ENCODE peak calls at places on chromosome 20, in six cellular contexts. S is GM12865; L is GM23338; K is fibroblast of lung; T is HCT116; Q is CD4-positive, alpha-beta memory T cell. H is an unnamed sample.

GRCh38 chr20:51595744-51596143 is 53.2 kb upstream of the NFATC2 start:
- DNase-seq in K (no peak), S (no peak), T (no peak), Q (no peak), L (no peak), H (no peak)

GRCh38 chr20:43583982-43584432 is 6.7 kb upstream of the IFT52 start:
- DNase-seq in K (peak), L (no peak), S (peak), T (no peak), Q (no peak), H (peak)

GRCh38 chr20:6397115-6397514 is 274.3 kb upstream of the FERMT1 start:
- DNase-seq in Q (no peak), T (no peak), S (no peak), L (peak), K (no peak), H (no peak)

GRCh38 chr20:48467622-48468021 is 360.2 kb downstream of the PREX1 start:
- DNase-seq in K (no peak), Q (no peak), S (peak), L (peak), T (peak), H (no peak)

GRCh38 chr20:45836841-45837240 is 3.2 kb downstream of the SNX21 start:
- DNase-seq in K (peak), S (no peak), T (no peak), L (no peak), Q (no peak), H (no peak)

GRCh38 chr20:31630187-31630790 is 7.4 kb upstream of the COX4I2 start:
- DNase-seq in L (no peak), Q (no peak), K (no peak), S (peak), T (no peak), H (no peak)

GRCh38 chr20:63167026-63167917 is 48.7 kb downstream of the YTHDF1 start:
- DNase-seq in S (no peak), L (peak), T (no peak), Q (no peak), K (no peak), H (no peak)

GRCh38 chr20:51368461-51369211 is 173.9 kb downstream of the NFATC2 start:
- DNase-seq in L (no peak), T (no peak), K (peak), S (no peak), Q (no peak), H (no peak)

GRCh38 chr20:25695532-25696383 is 895 bp downstream of the ZNF337 start:
- DNase-seq in K (peak), S (peak), T (no peak), Q (peak), L (peak), H (no peak)

GRCh38 chr20:63364801-63365585 is 3.8 kb upstream of the CHRNA4 start:
- DNase-seq in K (no peak), S (no peak), L (no peak), Q (no peak), T (no peak), H (no peak)

GRCh38 chr20:41327178-41327577 is 9.6 kb upstream of the ZHX3 start:
- DNase-seq in T (no peak), Q (no peak), S (no peak), L (no peak), K (no peak), H (no peak)

GRCh38 chr20:58691405-58691772 is 1.2 kb upstream of the NPEPL1 start:
- DNase-seq in L (no peak), K (no peak), S (no peak), Q (no peak), T (no peak), H (no peak)

GRCh38 chr20:17762243-17762872 is 62.6 kb downstream of the BANF2 start:
- DNase-seq in L (no peak), Q (no peak), T (no peak), S (no peak), K (no peak), H (no peak)

GRCh38 chr20:5000263-5001173 is 792 bp downstream of the SLC23A2 start:
- DNase-seq in Q (peak), T (no peak), L (peak), S (no peak), K (no peak), H (no peak)

GRCh38 chr20:13554076-13554475 is 84.7 kb downstream of the TASP1 start:
- DNase-seq in Q (no peak), S (no peak), T (no peak), L (no peak), K (peak), H (no peak)

GRCh38 chr20:49747707-49748524 is 34.2 kb upstream of the B4GALT5 start:
- DNase-seq in T (no peak), Q (no peak), K (peak), L (no peak), S (peak), H (no peak)

GRCh38 chr20:33659341-33660034 is 2.6 kb upstream of the C20orf144 start:
- DNase-seq in K (no peak), T (no peak), S (no peak), Q (no peak), L (no peak), H (no peak)

GRCh38 chr20:14062786-14063185 is 67.5 kb downstream of the MACROD2 start:
- DNase-seq in K (peak), Q (no peak), T (no peak), L (no peak), S (no peak), H (no peak)

GRCh38 chr20:35200255-35200654 is 26.2 kb upstream of the MMP24 start:
- DNase-seq in T (no peak), Q (no peak), S (no peak), K (peak), L (no peak), H (no peak)

GRCh38 chr20:2101057-2101934 is at the start of gene STK35:
- DNase-seq in L (peak), S (peak), Q (no peak), T (peak), K (no peak), H (no peak)

GRCh38 chr20:52033313-52033712 is 158.3 kb downstream of the ZFP64 start:
- DNase-seq in T (no peak), K (peak), S (no peak), L (peak), Q (no peak), H (no peak)

GRCh38 chr20:64031822-64032314 is 4.1 kb upstream of the C20orf204 start:
- DNase-seq in T (no peak), L (no peak), Q (no peak), K (no peak), S (no peak), H (no peak)

GRCh38 chr20:2585811-2586210 is 49.4 kb downstream of the TMC2 start:
- DNase-seq in T (no peak), L (no peak), K (peak), S (no peak), Q (no peak), H (peak)

GRCh38 chr20:45965169-45966002 is 6.6 kb downstream of the ZNF335 start:
- DNase-seq in L (no peak), T (no peak), S (peak), K (no peak), Q (no peak), H (no peak)

GRCh38 chr20:32606107-32606506 is 21.0 kb upstream of the NOL4L start:
- DNase-seq in Q (no peak), K (no peak), T (no peak), L (no peak), S (no peak), H (no peak)

GRCh38 chr20:62624325-62624690 is 18.0 kb upstream of the SLCO4A1 start:
- DNase-seq in S (peak), Q (no peak), L (peak), K (no peak), T (no peak), H (no peak)

GRCh38 chr20:9126527-9126926 is 57.6 kb downstream of the PLCB4 start:
- DNase-seq in S (no peak), Q (no peak), T (no peak), K (no peak), L (no peak), H (no peak)

GRCh38 chr20:35490736-35491181 is 35.4 kb downstream of the CEP250 start:
- DNase-seq in T (no peak), L (no peak), Q (peak), S (peak), K (no peak), H (no peak)

GRCh38 chr20:36573798-36574277 is 441 bp downstream of the TGIF2 start:
- DNase-seq in L (no peak), Q (peak), K (no peak), T (no peak), S (peak), H (no peak)

GRCh38 chr20:36777576-36777975 is 4.0 kb upstream of the DSN1 start:
- DNase-seq in Q (no peak), T (no peak), L (no peak), K (no peak), S (no peak), H (no peak)

GRCh38 chr20:32210206-32210605 is 2.5 kb downstream of the POFUT1 start:
- DNase-seq in Q (no peak), L (no peak), S (no peak), T (no peak), K (no peak), H (no peak)

GRCh38 chr20:39853050-39853449 is 836.0 kb downstream of the MAFB start:
- DNase-seq in S (no peak), L (peak), Q (no peak), K (no peak), T (no peak), H (no peak)

GRCh38 chr20:42350521-42350920 is 732.3 kb upstream of the CHD6 start:
- DNase-seq in S (no peak), L (no peak), T (no peak), K (no peak), Q (no peak), H (no peak)

GRCh38 chr20:58131111-58131510 is 97.3 kb downstream of the ANKRD60 start:
- DNase-seq in S (no peak), Q (no peak), K (peak), L (no peak), T (no peak), H (no peak)

GRCh38 chr20:46272389-46273047 is 35.8 kb downstream of the CDH22 start:
- DNase-seq in K (no peak), L (no peak), Q (no peak), S (no peak), T (no peak), H (no peak)

GRCh38 chr20:47464380-47465101 is 37.1 kb upstream of the NCOA3 start:
- DNase-seq in S (no peak), K (peak), Q (no peak), L (peak), T (peak), H (peak)
- H3K4me3 ChIP-seq in S (no peak), K (no peak), Q (no peak), L (no peak), T (no peak), H (no peak)

GRCh38 chr20:21504323-21504722 is 9.5 kb downstream of the NKX2-2 start:
- DNase-seq in S (no peak), Q (no peak), T (no peak), L (no peak), K (no peak), H (no peak)

GRCh38 chr20:21505161-21505809 is 8.6 kb downstream of the NKX2-2 start:
- DNase-seq in T (peak), L (peak), K (no peak), Q (peak), S (peak), H (no peak)

GRCh38 chr20:21507275-21508229 is 6.3 kb downstream of the NKX2-2 start:
- DNase-seq in L (peak), S (no peak), T (no peak), K (no peak), Q (no peak), H (no peak)

GRCh38 chr20:21508230-21509078 is 5.4 kb downstream of the NKX2-2 start:
- DNase-seq in K (no peak), L (peak), Q (no peak), S (no peak), T (no peak), H (no peak)

DNA sequence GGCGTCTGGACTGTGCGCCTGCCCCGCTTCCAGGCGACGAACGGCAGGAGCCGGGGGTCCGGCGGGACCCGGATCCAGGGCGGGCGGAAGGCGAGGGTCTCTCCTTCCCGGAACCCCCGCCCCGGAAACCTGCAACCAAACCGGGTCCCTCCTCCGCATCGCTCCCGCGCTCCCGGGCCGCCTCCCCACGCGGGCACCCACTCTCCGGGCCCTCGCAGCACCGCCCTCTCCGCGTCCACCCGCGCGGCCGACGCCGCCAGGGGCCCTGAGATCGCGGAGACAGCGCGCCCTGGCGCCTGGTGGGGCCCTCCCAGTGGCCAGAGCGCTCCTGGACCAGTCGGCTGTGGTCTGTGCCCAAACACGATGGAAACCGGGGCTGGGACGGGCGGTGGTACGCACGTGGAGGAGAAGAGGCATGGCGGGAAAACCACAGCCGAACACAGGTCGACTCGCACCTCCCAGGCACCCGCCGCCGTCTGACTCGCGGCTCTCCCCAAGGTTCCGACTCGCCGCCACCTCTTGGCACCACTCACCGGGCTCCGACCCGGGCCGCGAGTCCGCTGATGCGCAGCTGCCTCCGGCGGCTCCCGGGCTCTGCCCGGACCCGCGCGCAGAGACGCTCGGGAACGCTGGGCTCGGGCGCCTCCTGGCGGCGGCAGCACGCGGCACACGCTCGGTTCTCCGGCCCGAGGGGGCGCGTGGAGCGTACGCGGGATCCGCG is 7.9 kb downstream of the NKX2-2 start:
- DNase-seq in T (peak), L (peak), Q (peak), S (peak), K (peak), H (no peak)
- H3K4me3 ChIP-seq in T (peak), L (peak), Q (peak), S (peak), K (no peak), H (peak)

GRCh38 chr20:10449270-10449669 is 14.2 kb downstream of the SLX4IP start:
- DNase-seq in T (no peak), L (no peak), K (no peak), Q (no peak), S (no peak), H (no peak)

GRCh38 chr20:10445758-10446157 is 10.7 kb downstream of the SLX4IP start:
- DNase-seq in K (no peak), T (no peak), L (no peak), Q (no peak), S (no peak), H (no peak)

GRCh38 chr20:10447028-10447427 is 11.9 kb downstream of the SLX4IP start:
- DNase-seq in L (no peak), S (peak), Q (peak), K (peak), T (peak), H (peak)

GRCh38 chr20:10443936-10444335 is 8.8 kb downstream of the SLX4IP start:
- DNase-seq in Q (no peak), S (no peak), T (no peak), K (no peak), L (no peak), H (no peak)

GRCh38 chr20:10448270-10449156 is 13.4 kb downstream of the SLX4IP start:
- DNase-seq in S (no peak), Q (no peak), L (no peak), T (no peak), K (peak), H (no peak)
- H3K4me3 ChIP-seq in S (no peak), Q (no peak), L (no peak), T (no peak), K (no peak), H (no peak)

GRCh38 chr20:19885981-19886665 is 128.1 kb downstream of the RIN2 start:
- DNase-seq in K (peak), T (no peak), S (no peak), L (peak), Q (no peak), H (peak)
- H3K4me3 ChIP-seq in K (peak), T (no peak), S (no peak), L (no peak), Q (no peak), H (peak)